ENCODE peak calls at places on chromosomes 11 and 22, in ten cellular contexts. Y, U, Z, Q, N, W, C, T, P and X are unnamed samples.
A peak's percentile ranks its signal among the peaks of the same experiment; 100 is the strongest.

GRCh38 chr11:17504330-17505107 is 27.9 kb upstream of the ABCC8 start:
- DNase-seq in Y (peak; percentile 83), U (peak; percentile 45), Z (peak; percentile 90), Q (peak; percentile 91), N (peak; percentile 66), W (peak; percentile 56), C (peak; percentile 83), T (peak; percentile 88), P (no peak), X (peak; percentile 72)

GRCh38 chr11:1540074-1540473 is 32.0 kb downstream of the DUSP8 start:
- DNase-seq in Y (no peak), U (no peak), Z (no peak), Q (no peak), N (no peak), W (no peak), C (no peak), T (no peak), P (no peak), X (no peak)

GRCh38 chr11:69244286-69244685 is 49.7 kb upstream of the MYEOV start:
- DNase-seq in Y (no peak), U (no peak), Z (peak; percentile 3), Q (peak; percentile 12), N (no peak), W (no peak), C (no peak), T (no peak), P (no peak), X (no peak)

GRCh38 chr11:36564376-36565032 is 3.3 kb upstream of the RAG1 start:
- DNase-seq in Y (peak; percentile 47), U (peak; percentile 54), Z (peak; percentile 58), Q (no peak), N (peak; percentile 18), W (no peak), C (peak; percentile 15), T (peak; percentile 70), P (no peak), X (peak; percentile 34)

GRCh38 chr11:16226245-16226644 is 130.1 kb downstream of the SOX6 start:
- DNase-seq in Y (peak; percentile 89), U (peak; percentile 56), Z (peak; percentile 94), Q (peak; percentile 49), N (no peak), W (no peak), C (peak; percentile 3), T (peak; percentile 3), P (no peak), X (peak; percentile 17)

GRCh38 chr11:9527481-9528140 is 45.9 kb upstream of the WEE1 start:
- DNase-seq in Y (no peak), U (no peak), Z (no peak), Q (peak; percentile 74), N (no peak), W (no peak), C (no peak), T (no peak), P (no peak), X (no peak)

GRCh38 chr11:44575288-44575672 is 9.8 kb downstream of the CD82 start:
- DNase-seq in Y (no peak), U (no peak), Z (no peak), Q (no peak), N (no peak), W (no peak), C (no peak), T (peak; percentile 1), P (no peak), X (no peak)

GRCh38 chr22:39184586-39185577 is 32.4 kb upstream of the CBX7 start:
- DNase-seq in Y (no peak), U (no peak), Z (no peak), Q (peak; percentile 60), N (no peak), W (no peak), C (no peak), T (no peak), P (no peak), X (no peak)

GRCh38 chr11:69546735-69547370 is 65.4 kb downstream of the LINC01488 start:
- DNase-seq in Y (no peak), U (no peak), Z (no peak), Q (peak; percentile 8), N (no peak), W (no peak), C (no peak), T (no peak), P (no peak), X (no peak)

GRCh38 chr11:69760319-69760718 is 14.8 kb downstream of the FGF4 start:
- DNase-seq in Y (no peak), U (no peak), Z (no peak), Q (no peak), N (no peak), W (no peak), C (no peak), T (no peak), P (no peak), X (no peak)

GRCh38 chr22:23175817-23176644 is 4.3 kb upstream of the BCR start:
- DNase-seq in Y (no peak), U (no peak), Z (no peak), Q (no peak), N (no peak), W (no peak), C (no peak), T (no peak), P (no peak), X (no peak)

GRCh38 chr11:7020183-7020917 is at the start of the genes NLRP14 and ZNF214:
- DNase-seq in Y (peak; percentile 94), U (peak; percentile 90), Z (peak; percentile 91), Q (peak; percentile 96), N (peak; percentile 62), W (peak; percentile 95), C (peak; percentile 91), T (peak; percentile 92), P (peak; percentile 97), X (peak; percentile 97)

GRCh38 chr11:97000481-97000880 is 610.7 kb downstream of the JRKL start:
- DNase-seq in Y (no peak), U (no peak), Z (no peak), Q (no peak), N (no peak), W (no peak), C (no peak), T (no peak), P (no peak), X (no peak)

GRCh38 chr22:30459206-30460052 is 12.4 kb downstream of the SEC14L3 start:
- DNase-seq in Y (no peak), U (peak; percentile 12), Z (no peak), Q (no peak), N (no peak), W (no peak), C (no peak), T (no peak), P (no peak), X (no peak)

GRCh38 chr22:30249049-30250038 is 2.8 kb upstream of the LIF start:
- DNase-seq in Y (no peak), U (peak; percentile 40), Z (no peak), Q (peak; percentile 79), N (peak; percentile 61), W (peak; percentile 68), C (no peak), T (no peak), P (no peak), X (peak; percentile 39)

GRCh38 chr11:30697032-30697431 is 110.9 kb upstream of the MPPED2 start:
- DNase-seq in Y (no peak), U (no peak), Z (no peak), Q (no peak), N (no peak), W (no peak), C (no peak), T (no peak), P (no peak), X (no peak)

GRCh38 chr11:30698425-30698824 is 112.3 kb upstream of the MPPED2 start:
- DNase-seq in Y (no peak), U (no peak), Z (no peak), Q (no peak), N (no peak), W (no peak), C (no peak), T (no peak), P (no peak), X (no peak)
- TF ChIP-seq EP300 in Y (no peak), U (no peak), Z (no peak), Q (no peak), N (no peak), W (no peak), C (no peak), T (no peak), P (no peak), X (no peak)

DNA sequence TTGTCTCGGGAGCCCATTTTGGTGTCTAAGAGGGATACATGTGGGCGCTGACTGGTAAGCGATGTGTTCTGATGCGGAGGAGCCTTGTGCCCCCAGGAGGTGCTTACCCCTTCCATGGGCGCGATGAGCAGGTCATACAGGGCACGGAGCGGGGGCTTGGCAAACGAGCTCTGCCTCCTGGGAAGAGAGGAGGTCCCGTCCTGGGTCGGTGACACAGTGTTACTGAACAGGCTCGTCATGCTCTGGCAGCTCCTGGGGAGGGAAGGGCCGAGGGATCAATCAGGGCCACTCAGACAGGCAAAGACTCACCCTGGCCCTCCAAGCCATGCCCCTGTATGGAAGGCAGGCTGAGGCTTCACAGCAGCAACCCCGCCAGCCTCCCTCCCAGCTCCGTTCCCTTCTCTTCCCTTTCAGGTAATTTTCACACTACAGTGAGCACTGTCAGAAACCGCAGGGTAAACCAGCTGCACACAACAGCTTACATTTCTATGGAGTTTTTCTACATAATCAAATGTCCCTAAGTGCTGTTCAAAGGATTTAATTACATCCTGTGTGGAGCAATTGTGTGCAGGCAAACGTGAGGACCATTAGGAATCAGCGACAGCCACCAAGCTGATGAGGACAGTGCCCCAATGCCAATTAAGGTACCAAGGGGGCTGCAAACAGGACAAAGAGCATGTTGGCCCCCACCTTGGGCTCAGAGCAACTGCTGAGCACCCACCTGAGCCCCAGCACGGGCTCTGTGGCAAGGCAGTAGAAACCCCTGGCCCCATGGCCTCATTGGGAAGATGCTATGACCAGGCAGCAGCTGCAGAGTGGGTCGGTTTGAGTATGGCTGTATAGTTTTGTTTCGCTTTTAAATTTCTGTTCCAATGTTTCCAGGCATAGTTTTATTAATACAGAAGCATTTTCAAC is 95.3 kb upstream of the PITPNB start:
- DNase-seq in Y (no peak), U (no peak), Z (no peak), Q (peak; percentile 61), N (no peak), W (no peak), C (no peak), T (no peak), P (no peak), X (peak; percentile 34)
- TF ChIP-seq EP300 in Y (no peak), U (no peak), Z (no peak), Q (no peak), N (no peak), W (no peak), C (no peak), T (no peak), P (no peak), X (no peak)

DNA sequence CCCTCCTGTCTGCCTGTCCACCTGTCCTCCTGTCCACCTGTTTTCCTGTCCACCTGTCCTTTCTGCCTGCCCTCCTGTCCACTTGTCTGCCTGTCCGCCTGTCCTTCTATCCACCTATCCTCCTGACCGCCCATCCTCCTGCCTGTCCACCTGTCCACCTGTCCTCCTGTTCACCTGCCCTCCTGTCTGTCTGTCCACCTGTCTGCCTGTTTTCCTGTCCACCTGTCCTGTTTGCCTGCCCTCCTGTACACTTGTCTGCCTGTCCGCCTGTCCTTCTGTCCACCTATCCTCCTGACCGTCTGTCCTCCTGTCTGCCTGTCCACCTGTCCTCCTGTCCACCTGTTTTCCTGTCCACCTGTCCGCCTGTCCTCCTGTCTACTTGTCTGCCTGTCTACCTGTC is 682.8 kb downstream of the TBC1D22A start:
- DNase-seq in Y (no peak), U (no peak), Z (no peak), Q (peak; percentile 50), N (no peak), W (no peak), C (no peak), T (no peak), P (peak; percentile 85), X (no peak)
- TF ChIP-seq EP300 in Y (no peak), U (no peak), Z (no peak), Q (no peak), N (no peak), W (no peak), C (no peak), T (no peak), P (no peak), X (no peak)

GRCh38 chr11:55367674-55368073 is at the start of gene OR4A15:
- DNase-seq in Y (no peak), U (no peak), Z (no peak), Q (no peak), N (no peak), W (no peak), C (no peak), T (no peak), P (no peak), X (no peak)
- TF ChIP-seq EP300 in Y (no peak), U (no peak), Z (no peak), Q (no peak), N (no peak), W (no peak), C (no peak), T (no peak), P (no peak), X (no peak)